ENCODE peak calls at places on chromosomes 6 and 20, in seven cellular contexts. G is pancreas, E is body of pancreas, M is uterus, C is neural progenitor cell, Z is adrenal gland, T is heart left ventricle. N is an unnamed sample. For H3K27me3, the result is how much of the 10 kb centered on the place peaks cover.

GRCh38 chr20:34175072-34175471 is 63.0 kb upstream of the EIF2S2 start:
- DNase-seq in G (no peak), E (no peak), M (no peak), C (no peak), Z (no peak), T (no peak), N (peak)

GRCh38 chr6:35602133-35602946 is 86.4 kb downstream of the FKBP5 start:
- DNase-seq in G (no peak), E (peak), M (peak), C (no peak), Z (no peak), T (no peak), N (no peak)

GRCh38 chr20:7971536-7972285 is 31.5 kb upstream of the HAO1 start:
- DNase-seq in G (no peak), E (no peak), M (no peak), C (no peak), Z (no peak), T (no peak), N (no peak)

GRCh38 chr6:102488729-102489128 is 1095.2 kb downstream of the GRIK2 start:
- DNase-seq in G (no peak), E (no peak), M (no peak), C (no peak), Z (no peak), T (no peak), N (no peak)

GRCh38 chr20:51492167-51493092 is 50.1 kb downstream of the NFATC2 start:
- DNase-seq in G (peak), E (peak), M (peak), C (peak), Z (peak), T (peak), N (no peak)

GRCh38 chr20:22977047-22977785 is 57.9 kb upstream of the SSTR4 start:
- DNase-seq in G (no peak), E (peak), M (no peak), C (no peak), Z (peak), T (peak), N (no peak)

GRCh38 chr6:50145125-50145524 is 95.4 kb upstream of the DEFB112 start:
- DNase-seq in G (no peak), E (no peak), M (no peak), C (peak), Z (no peak), T (no peak), N (no peak)

GRCh38 chr6:131103296-131103695 is 32.0 kb upstream of the AKAP7 start:
- DNase-seq in G (no peak), E (no peak), M (no peak), C (no peak), Z (no peak), T (no peak), N (no peak)

GRCh38 chr6:27908017-27908416 is 4.2 kb downstream of the OR2B2 start:
- DNase-seq in G (no peak), E (no peak), M (no peak), C (no peak), Z (no peak), T (no peak), N (no peak)

GRCh38 chr6:42720739-42721138 is 1.7 kb downstream of the PRPH2 start:
- DNase-seq in G (no peak), E (no peak), M (no peak), C (no peak), Z (no peak), T (no peak), N (no peak)

GRCh38 chr20:47502801-47503239 is 1.1 kb downstream of the NCOA3 start:
- DNase-seq in G (no peak), E (peak), M (no peak), C (peak), Z (no peak), T (no peak), N (no peak)

GRCh38 chr6:34275128-34275804 is 26.5 kb upstream of the SMIM29 start:
- DNase-seq in G (no peak), E (no peak), M (no peak), C (no peak), Z (no peak), T (no peak), N (no peak)

GRCh38 chr20:33947709-33948295 is 45.9 kb upstream of the RALY start:
- DNase-seq in G (no peak), E (peak), M (no peak), C (peak), Z (no peak), T (no peak), N (peak)

GRCh38 chr6:33886673-33887144 is 82.9 kb upstream of the MLN start:
- DNase-seq in G (no peak), E (no peak), M (peak), C (no peak), Z (no peak), T (peak), N (no peak)

GRCh38 chr6:65229768-65230167 is 477.3 kb downstream of the EYS start:
- DNase-seq in G (no peak), E (no peak), M (no peak), C (no peak), Z (no peak), T (no peak), N (no peak)

GRCh38 chr6:31738048-31738979 is 1.5 kb upstream of the MSH5 start:
- DNase-seq in G (no peak), E (peak), M (peak), C (no peak), Z (peak), T (peak), N (no peak)

GRCh38 chr6:27791182-27791939 is 120.8 kb downstream of the OR2B2 start:
- DNase-seq in G (no peak), E (peak), M (peak), C (peak), Z (peak), T (peak), N (peak)

GRCh38 chr20:63273635-63274380 is 1.2 kb downstream of the ARFGAP1 start:
- DNase-seq in G (no peak), E (no peak), M (no peak), C (peak), Z (no peak), T (no peak), N (no peak)

GRCh38 chr20:41308726-41309413 is 8.7 kb downstream of the ZHX3 start:
- DNase-seq in G (no peak), E (no peak), M (no peak), C (no peak), Z (no peak), T (no peak), N (no peak)

GRCh38 chr20:53635189-53635588 is 41.5 kb upstream of the ZNF217 start:
- DNase-seq in G (peak), E (no peak), M (no peak), C (no peak), Z (no peak), T (peak), N (no peak)

GRCh38 chr20:48972816-48973215 is 51.3 kb downstream of the ARFGEF2 start:
- DNase-seq in G (no peak), E (no peak), M (no peak), C (no peak), Z (no peak), T (no peak), N (no peak)

GRCh38 chr20:51199920-51200319 is 177.0 kb upstream of the KCNG1 start:
- DNase-seq in G (no peak), E (no peak), M (no peak), C (no peak), Z (no peak), T (no peak), N (no peak)

GRCh38 chr6:52423971-52424381 is 3.8 kb downstream of the EFHC1 start:
- DNase-seq in G (no peak), E (no peak), M (no peak), C (no peak), Z (no peak), T (peak), N (no peak)
- H3K4me3 ChIP-seq in G (no peak), E (no peak), M (no peak), C (no peak), Z (no peak), T (no peak), N (no peak)

GRCh38 chr6:24313133-24313476 is 44.8 kb downstream of the DCDC2 start:
- DNase-seq in G (no peak), E (no peak), M (no peak), C (no peak), Z (no peak), T (no peak), N (no peak)

GRCh38 chr6:24307881-24308280 is 50.0 kb downstream of the DCDC2 start:
- DNase-seq in G (no peak), E (no peak), M (no peak), C (no peak), Z (no peak), T (no peak), N (no peak)

DNA sequence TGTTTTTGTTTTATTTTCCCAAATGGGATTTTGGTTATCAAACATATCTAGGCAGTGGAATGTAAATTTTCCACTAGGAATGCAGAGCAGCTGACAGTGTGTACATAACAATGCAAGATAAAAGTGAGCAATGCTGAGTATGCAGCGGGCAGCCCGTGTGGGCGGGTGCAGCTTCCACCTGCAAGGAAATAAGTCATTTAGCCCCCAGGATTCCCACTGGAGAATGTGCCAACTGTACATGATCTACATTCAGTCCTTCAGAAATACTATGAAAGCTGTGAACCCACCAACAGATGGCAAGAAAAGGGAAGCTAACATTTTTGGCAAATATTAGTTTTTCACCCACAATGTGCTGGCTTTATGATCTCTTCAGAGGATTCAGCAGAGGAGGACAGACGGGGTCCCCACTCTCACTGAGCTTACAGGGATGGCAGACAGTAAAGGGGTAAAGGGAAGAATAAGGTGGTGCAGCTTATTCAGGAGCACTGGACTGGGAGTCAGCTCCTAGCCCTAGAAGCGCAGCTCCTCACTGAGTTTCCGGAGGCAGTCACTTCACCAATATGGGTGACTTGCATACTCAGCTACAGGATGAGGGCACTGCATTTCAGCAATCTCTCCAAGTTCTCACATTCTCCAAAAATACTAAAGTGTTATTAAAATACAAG is 44.2 kb downstream of the DCDC2 start:
- DNase-seq in G (no peak), E (peak), M (no peak), C (peak), Z (no peak), T (no peak), N (no peak)
- H3K27ac ChIP-seq in G (no peak), E (peak), M (no peak), C (no peak), Z (no peak), T (no peak), N (no peak)

DNA sequence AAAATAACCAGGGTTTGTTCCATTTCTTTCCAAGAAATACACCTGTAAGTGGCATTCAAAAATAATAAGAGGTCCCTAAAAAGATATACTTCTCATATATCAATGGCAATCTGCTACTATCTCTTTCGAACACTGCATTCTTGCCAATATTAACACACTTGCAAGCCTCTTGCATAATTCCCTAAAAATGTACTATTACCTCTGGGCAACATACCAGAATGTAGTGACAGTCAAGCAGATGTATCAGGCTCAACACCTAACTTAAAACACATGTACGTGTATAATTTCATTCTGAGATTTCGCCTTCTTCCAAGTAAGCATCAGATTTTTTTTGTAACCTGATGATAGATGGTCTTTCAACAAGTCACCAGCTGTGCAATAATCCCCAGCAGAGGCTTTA is 3.4 kb downstream of the CBLN4 start:
- DNase-seq in G (no peak), E (no peak), M (no peak), C (no peak), Z (no peak), T (no peak), N (no peak)
- H3K27me3 ChIP-seq in G (under half), E (under half), M (under half), C (half or more), Z (under half), T (half or more), N (half or more)

GRCh38 chr6:111872521-111873177 is 603 bp downstream of the FYN start:
- DNase-seq in G (peak), E (peak), M (peak), C (peak), Z (peak), T (peak), N (peak)

GRCh38 chr6:111870751-111871064 is 2.5 kb downstream of the FYN start:
- DNase-seq in G (no peak), E (no peak), M (no peak), C (no peak), Z (no peak), T (no peak), N (no peak)

GRCh38 chr6:111871207-111871606 is 2.0 kb downstream of the FYN start:
- DNase-seq in G (no peak), E (no peak), M (no peak), C (no peak), Z (no peak), T (no peak), N (no peak)

GRCh38 chr6:111871725-111872520 is 1.3 kb downstream of the FYN start:
- DNase-seq in G (no peak), E (no peak), M (peak), C (peak), Z (no peak), T (peak), N (peak)

GRCh38 chr6:111870054-111870750 is 3.0 kb downstream of the FYN start:
- DNase-seq in G (no peak), E (no peak), M (no peak), C (no peak), Z (no peak), T (no peak), N (no peak)
- H3K4me3 ChIP-seq in G (no peak), E (no peak), M (no peak), C (peak), Z (no peak), T (peak), N (no peak)

GRCh38 chr6:81750660-81751387 is 1.7 kb downstream of the TENT5A start:
- DNase-seq in G (no peak), E (no peak), M (no peak), C (peak), Z (peak), T (no peak), N (no peak)

GRCh38 chr6:81750201-81750600 is 2.3 kb downstream of the TENT5A start:
- DNase-seq in G (no peak), E (no peak), M (no peak), C (no peak), Z (no peak), T (no peak), N (no peak)

GRCh38 chr6:81749704-81750103 is 2.8 kb downstream of the TENT5A start:
- DNase-seq in G (no peak), E (no peak), M (no peak), C (no peak), Z (no peak), T (peak), N (no peak)

GRCh38 chr6:81747327-81747726 is 5.2 kb downstream of the TENT5A start:
- DNase-seq in G (no peak), E (no peak), M (no peak), C (peak), Z (no peak), T (no peak), N (no peak)

DNA sequence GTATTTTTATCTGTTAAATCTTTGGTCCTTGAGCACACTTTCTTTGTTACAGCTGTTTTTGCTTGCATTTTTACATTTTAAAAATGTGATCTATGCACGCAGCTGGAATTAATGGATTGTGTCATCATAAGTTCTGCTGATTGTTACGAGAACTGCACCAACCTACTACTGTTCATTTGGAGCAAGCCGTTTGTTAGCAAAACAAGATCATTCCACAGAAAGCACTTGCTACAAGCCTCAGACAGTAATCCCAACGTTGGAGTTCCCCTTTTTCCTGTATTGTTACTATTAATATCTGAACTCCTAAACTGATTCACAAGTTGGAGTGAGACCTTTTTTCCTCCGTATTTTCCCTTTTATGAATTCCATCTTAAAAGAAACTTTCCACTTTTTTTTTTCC is 3.5 kb downstream of the TENT5A start:
- DNase-seq in G (no peak), E (no peak), M (no peak), C (no peak), Z (no peak), T (no peak), N (no peak)
- H3K27ac ChIP-seq in G (no peak), E (no peak), M (peak), C (no peak), Z (no peak), T (peak), N (no peak)

DNA sequence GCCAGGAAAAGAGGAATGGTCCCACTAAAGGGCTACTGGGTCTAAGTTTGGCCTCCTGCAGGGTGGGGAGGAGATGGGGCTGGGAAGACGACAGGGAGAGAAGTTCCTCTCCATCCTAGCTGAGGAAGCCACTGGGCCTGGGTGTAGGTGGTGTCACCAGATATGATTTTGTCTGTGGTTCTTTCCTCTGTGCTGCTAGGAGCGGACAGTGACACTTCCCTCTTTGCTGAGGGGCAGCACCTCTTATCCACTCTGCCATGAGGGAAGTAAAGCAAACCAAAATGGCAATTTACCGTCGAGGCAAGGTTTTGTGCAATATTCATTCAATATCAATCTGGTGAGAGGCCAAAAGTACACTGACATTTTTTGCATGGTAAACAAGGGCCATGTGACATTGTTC is 33.0 kb upstream of the NR2E1 start:
- DNase-seq in G (no peak), E (no peak), M (no peak), C (no peak), Z (no peak), T (no peak), N (no peak)
- H3K27me3 ChIP-seq in G (under half), E (under half), M (under half), C (half or more), Z (under half), T (half or more), N (under half)

GRCh38 chr6:25193147-25193864 is 85.9 kb upstream of the CARMIL1 start:
- DNase-seq in G (no peak), E (peak), M (peak), C (no peak), Z (peak), T (peak), N (no peak)
- H3K4me3 ChIP-seq in G (no peak), E (no peak), M (no peak), C (no peak), Z (no peak), T (no peak), N (no peak)

GRCh38 chr20:61678437-61678836 is 387.2 kb downstream of the TAF4 start:
- DNase-seq in G (no peak), E (no peak), M (no peak), C (no peak), Z (no peak), T (no peak), N (no peak)
- H3K27ac ChIP-seq in G (no peak), E (no peak), M (no peak), C (no peak), Z (no peak), T (no peak), N (no peak)

N was measured in WERI-Rb-1.